ENCODE peak calls at places on chromosomes 5 and 9, in six cellular contexts. M is K562, A is A549, T is IMR-90, O is HepG2, B is GM12878. I is an unnamed sample.

GRCh38 chr5:1865948-1866347 is 16.8 kb downstream of the IRX4 start:
- DNase-seq in B (no peak), A (no peak), T (no peak), O (no peak), M (no peak), I (no peak)

GRCh38 chr9:135039266-135039870 is 48.1 kb upstream of the OLFM1 start:
- DNase-seq in B (no peak), M (no peak), O (no peak), A (no peak), T (no peak), I (no peak)

GRCh38 chr9:12878342-12878978 is 103.6 kb downstream of the LURAP1L start:
- DNase-seq in B (no peak), M (no peak), O (peak; percentile 11), A (no peak), T (peak; percentile 47), I (no peak)

GRCh38 chr5:84384604-84385575 is at the start of gene EDIL3:
- DNase-seq in T (peak; percentile 59), A (no peak), O (no peak), B (no peak), M (no peak), I (peak; percentile 62)

GRCh38 chr5:143775258-143775657 is 36.7 kb upstream of the HMHB1 start:
- DNase-seq in M (peak; percentile 11), B (no peak), O (no peak), T (peak; percentile 75), A (no peak), I (no peak)

GRCh38 chr9:134418986-134419683 is 92.9 kb downstream of the RXRA start:
- DNase-seq in T (no peak), B (no peak), M (no peak), A (no peak), O (no peak), I (no peak)

GRCh38 chr5:34771076-34771475 is 67.9 kb upstream of the TTC23L start:
- DNase-seq in O (no peak), M (no peak), A (no peak), B (no peak), T (no peak), I (no peak)

GRCh38 chr9:79224672-79225433 is 346.9 kb upstream of the TLE4 start:
- DNase-seq in A (peak; percentile 5), M (no peak), O (no peak), T (peak; percentile 96), B (no peak), I (no peak)

GRCh38 chr9:37953775-37954437 is 50.0 kb upstream of the SLC25A51 start:
- DNase-seq in O (no peak), M (peak; percentile 77), B (peak; percentile 80), A (peak; percentile 92), T (peak; percentile 100), I (no peak)

GRCh38 chr5:68074048-68074632 is 141.4 kb upstream of the PIK3R1 start:
- DNase-seq in A (no peak), M (no peak), T (no peak), B (no peak), O (no peak), I (no peak)

GRCh38 chr5:170216262-170216864 is 16.4 kb upstream of the C5orf58 start:
- DNase-seq in M (peak; percentile 53), O (peak; percentile 29), T (peak; percentile 36), B (no peak), A (peak; percentile 73), I (peak; percentile 57)

GRCh38 chr5:16759147-16759800 is 142.5 kb upstream of the RETREG1 start:
- DNase-seq in O (no peak), B (peak; percentile 5), T (peak; percentile 31), M (no peak), A (no peak), I (no peak)

GRCh38 chr9:113888976-113889375 is 12.9 kb downstream of the ZNF618 start:
- DNase-seq in A (no peak), T (no peak), M (no peak), B (no peak), O (no peak), I (no peak)

GRCh38 chr9:127611796-127612790 is at the start of gene STXBP1:
- DNase-seq in M (peak; percentile 91), A (peak; percentile 84), O (peak; percentile 55), B (no peak), T (peak; percentile 76), I (peak; percentile 98)

GRCh38 chr9:5712651-5713360 is 83.9 kb downstream of the RIC1 start:
- DNase-seq in T (no peak), B (no peak), M (no peak), O (peak; percentile 31), A (no peak), I (no peak)

GRCh38 chr5:14458414-14458813 is 123.2 kb upstream of the OTULINL start:
- DNase-seq in O (no peak), T (no peak), M (no peak), A (no peak), B (no peak), I (no peak)

GRCh38 chr9:113233146-113233545 is 11.8 kb downstream of the SLC31A1 start:
- DNase-seq in A (no peak), M (no peak), B (no peak), O (no peak), T (no peak), I (no peak)

GRCh38 chr5:165616550-165617430 is 2111.4 kb downstream of the MAT2B start:
- DNase-seq in A (no peak), B (no peak), O (no peak), T (peak; percentile 62), M (no peak), I (no peak)

DNA sequence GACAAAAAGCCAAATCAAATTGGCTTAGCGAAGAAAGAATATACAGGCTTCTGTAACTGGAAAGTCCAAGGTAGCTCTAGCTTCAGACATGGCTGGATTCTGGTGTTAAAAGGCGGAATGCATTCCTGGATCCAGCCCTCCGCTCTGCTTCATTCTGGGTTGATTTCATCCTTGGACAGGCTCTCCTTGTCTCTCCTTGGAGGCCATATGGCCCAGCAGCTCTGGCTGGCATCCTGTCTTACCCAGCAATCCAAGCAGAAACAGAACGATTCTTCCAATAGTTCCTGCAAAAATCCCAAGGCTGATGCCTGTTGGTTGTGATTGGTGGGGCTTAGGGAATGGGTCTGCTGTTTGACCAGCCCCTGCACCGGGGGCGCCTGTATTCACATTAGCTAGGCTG is 37.0 kb upstream of the SAP30L start:
- DNase-seq in O (no peak), A (no peak), M (no peak), B (no peak), T (no peak), I (no peak)
- TF ChIP-seq SMC3 in O (no peak), A (no peak), M (no peak), B (no peak), T (no peak), I (no peak)

GRCh38 chr5:69238760-69239251 is 4.1 kb downstream of the CDK7 start:
- DNase-seq in B (no peak), A (peak; percentile 57), T (peak; percentile 96), M (no peak), O (no peak), I (no peak)
- TF ChIP-seq SMC3 in B (no peak), A (no peak), T (no peak), M (no peak), O (no peak), I (no peak)

GRCh38 chr9:89883401-89884341 is 278.9 kb downstream of the GADD45G start:
- DNase-seq in A (no peak), T (no peak), B (no peak), O (no peak), M (no peak), I (no peak)
- TF ChIP-seq SMC3 in A (no peak), T (no peak), B (no peak), O (no peak), M (no peak), I (no peak)

GRCh38 chr9:123860603-123861002 is 69.3 kb downstream of the DENND1A start:
- DNase-seq in A (no peak), O (no peak), M (no peak), B (no peak), T (no peak), I (no peak)
- TF ChIP-seq SMC3 in A (no peak), O (no peak), M (no peak), B (no peak), T (no peak), I (no peak)

I was measured in SK-N-SH.